ENCODE peak calls at places on chromosome 16, in nine cellular contexts. F, N, Y, B, T, O, H, C and V are unnamed samples.

GRCh38 chr16:50040028-50040427 is 15.0 kb downstream of the CNEP1R1 start:
- DNase-seq in F (no peak), N (no peak), Y (no peak), B (no peak), T (no peak), O (no peak), H (peak; percentile 13), C (no peak), V (no peak)

GRCh38 chr16:47625115-47625567 is 164.0 kb downstream of the PHKB start:
- DNase-seq in F (no peak), N (no peak), Y (no peak), B (no peak), T (no peak), O (no peak), H (no peak), C (no peak), V (no peak)

GRCh38 chr16:35492225-35492624 is 2032.8 kb downstream of the TP53TG3F start:
- DNase-seq in F (no peak), N (no peak), Y (no peak), B (no peak), T (no peak), O (no peak), H (no peak), C (no peak), V (no peak)

GRCh38 chr16:53803998-53804397 is 100.0 kb downstream of the FTO start:
- DNase-seq in F (no peak), N (no peak), Y (no peak), B (no peak), T (no peak), O (no peak), H (peak; percentile 30), C (no peak), V (no peak)

GRCh38 chr16:67100569-67101300 is 9.0 kb upstream of the PHAF1 start:
- DNase-seq in F (no peak), N (no peak), Y (no peak), B (no peak), T (peak; percentile 42), O (no peak), H (peak; percentile 54), C (no peak), V (no peak)

GRCh38 chr16:35447010-35447558 is 1987.7 kb downstream of the TP53TG3F start:
- DNase-seq in F (no peak), N (no peak), Y (no peak), B (no peak), T (no peak), O (no peak), H (no peak), C (no peak), V (no peak)

GRCh38 chr16:11586375-11586855 is 304 bp downstream of the LITAF start:
- DNase-seq in F (no peak), N (no peak), Y (no peak), B (peak; percentile 20), T (no peak), O (no peak), H (peak; percentile 27), C (no peak), V (no peak)

GRCh38 chr16:47734987-47735594 is 274.0 kb downstream of the PHKB start:
- DNase-seq in F (no peak), N (peak; percentile 45), Y (no peak), B (no peak), T (peak; percentile 74), O (no peak), H (no peak), C (no peak), V (peak; percentile 62)

GRCh38 chr16:31458073-31458834 is 1.0 kb upstream of the ARMC5 start:
- DNase-seq in F (peak; percentile 51), N (peak; percentile 35), Y (peak; percentile 29), B (no peak), T (no peak), O (peak; percentile 62), H (peak; percentile 71), C (peak; percentile 29), V (peak; percentile 63)

GRCh38 chr16:57562066-57562465 is 19.6 kb downstream of the ADGRG5 start:
- DNase-seq in F (no peak), N (no peak), Y (no peak), B (no peak), T (no peak), O (no peak), H (no peak), C (no peak), V (no peak)

GRCh38 chr16:69926241-69926640 is 24.9 kb upstream of the CLEC18A start:
- DNase-seq in F (no peak), N (no peak), Y (no peak), B (no peak), T (no peak), O (no peak), H (no peak), C (no peak), V (no peak)

GRCh38 chr16:54879681-54880080 is 51.0 kb upstream of the IRX5 start:
- DNase-seq in F (no peak), N (peak; percentile 71), Y (no peak), B (no peak), T (no peak), O (no peak), H (no peak), C (no peak), V (no peak)

GRCh38 chr16:70703041-70703834 is 17.4 kb upstream of the MTSS2 start:
- DNase-seq in F (peak; percentile 82), N (peak; percentile 52), Y (peak; percentile 71), B (peak; percentile 52), T (no peak), O (peak; percentile 58), H (peak; percentile 70), C (no peak), V (no peak)

GRCh38 chr16:2148714-2149629 is 547 bp downstream of the RAB26 start:
- DNase-seq in F (no peak), N (peak; percentile 4), Y (no peak), B (no peak), T (peak; percentile 44), O (no peak), H (peak; percentile 58), C (no peak), V (no peak)
- TF ChIP-seq CTCF in F (no peak), N (no peak), Y (no peak), B (no peak), T (no peak), O (no peak), H (no peak), C (no peak), V (no peak)

GRCh38 chr16:87555647-87556046 is 46.7 kb upstream of the JPH3 start:
- DNase-seq in F (no peak), N (no peak), Y (no peak), B (no peak), T (no peak), O (no peak), H (no peak), C (no peak), V (no peak)
- H3K27me3 ChIP-seq in F (no peaks in the 10 kb centered on the region), N (peaks cover 3% of the 10 kb centered on the region), Y (no peaks in the 10 kb centered on the region), B (peaks cover 53% of the 10 kb centered on the region), T (no peaks in the 10 kb centered on the region), O (no peaks in the 10 kb centered on the region), H (no peaks in the 10 kb centered on the region), C (no peaks in the 10 kb centered on the region), V (no peaks in the 10 kb centered on the region)

DNA sequence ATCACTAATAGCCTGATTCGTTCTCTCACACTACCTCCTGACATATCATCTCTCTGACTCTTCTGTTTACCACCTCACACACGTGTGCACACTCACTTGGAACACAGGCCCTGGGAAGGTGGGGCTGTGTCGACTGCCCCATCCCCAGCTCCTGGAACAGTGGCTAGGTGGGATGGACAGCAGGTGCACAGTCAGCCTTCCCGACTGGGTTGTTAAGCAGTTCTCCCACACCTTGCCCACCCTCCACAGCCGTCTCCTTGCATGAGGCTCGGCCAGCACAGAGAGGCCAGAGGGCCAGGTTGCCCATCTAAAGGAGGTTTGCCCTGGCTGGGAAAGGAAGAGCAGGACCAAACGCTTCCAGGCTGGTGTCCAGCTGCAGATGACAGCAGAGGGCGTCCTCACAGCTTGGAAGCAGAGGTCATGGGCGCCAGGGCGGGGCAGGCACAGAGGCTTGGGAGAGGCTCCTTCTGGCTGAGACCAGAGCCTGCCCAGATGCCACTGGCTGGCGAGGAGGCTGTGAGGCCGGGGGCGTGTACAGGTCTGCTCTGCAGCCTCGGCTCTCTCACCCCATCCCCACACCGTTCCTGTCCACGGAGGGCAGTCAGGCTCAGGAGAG is 92.8 kb downstream of the AMFR start:
- DNase-seq in F (peak; percentile 45), N (no peak), Y (peak; percentile 35), B (peak; percentile 60), T (peak; percentile 69), O (peak; percentile 63), H (peak; percentile 66), C (no peak), V (peak; percentile 46)
- TF ChIP-seq CTCF in F (no peak), N (peak; percentile 27), Y (peak; percentile 64), B (peak; percentile 48), T (peak; percentile 62), O (no peak), H (peak; percentile 79), C (no peak), V (no peak)

DNA sequence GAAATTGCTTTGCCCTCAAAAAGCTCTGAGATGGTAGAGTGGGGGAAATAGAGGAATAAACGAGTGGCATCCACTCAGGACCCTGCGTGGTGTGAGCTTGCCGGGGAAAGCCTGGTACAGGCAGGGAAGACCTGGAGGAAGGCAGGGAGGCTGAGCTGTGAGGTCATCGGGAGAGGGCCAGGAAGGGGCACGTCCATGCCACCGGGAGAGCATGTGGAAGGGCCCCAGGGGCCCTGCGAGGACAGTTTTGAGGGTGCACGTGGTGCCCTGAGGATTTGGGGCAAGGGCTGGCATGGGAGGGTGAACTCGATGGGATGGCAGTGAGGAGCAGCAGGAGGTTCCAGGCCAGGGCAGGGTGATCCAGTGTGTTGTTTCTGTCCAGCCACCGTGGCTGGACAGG is 56.3 kb upstream of the CBFA2T3 start:
- DNase-seq in F (no peak), N (no peak), Y (no peak), B (no peak), T (no peak), O (no peak), H (no peak), C (no peak), V (no peak)
- H3K27me3 ChIP-seq in F (peaks cover 44% of the 10 kb centered on the region), N (no peaks in the 10 kb centered on the region), Y (peaks cover 5% of the 10 kb centered on the region), B (peaks cover 57% of the 10 kb centered on the region), T (peaks cover 20% of the 10 kb centered on the region), O (peaks cover 22% of the 10 kb centered on the region), H (no peaks in the 10 kb centered on the region), C (no peaks in the 10 kb centered on the region), V (peaks cover 5% of the 10 kb centered on the region)

GRCh38 chr16:56203052-56203451 is 11.8 kb downstream of the GNAO1 start:
- DNase-seq in F (peak; percentile 42), N (peak; percentile 5), Y (peak; percentile 19), B (no peak), T (no peak), O (peak; percentile 18), H (peak; percentile 79), C (peak; percentile 31), V (no peak)
- TF ChIP-seq CTCF in F (no peak), N (peak; percentile 25), Y (peak; percentile 24), B (peak; percentile 48), T (no peak), O (no peak), H (peak; percentile 66), C (peak; percentile 47), V (peak; percentile 26)

GRCh38 chr16:85453179-85453678 is 159.9 kb upstream of the GSE1 start:
- DNase-seq in F (no peak), N (no peak), Y (no peak), B (no peak), T (no peak), O (no peak), H (no peak), C (no peak), V (no peak)
- H3K27me3 ChIP-seq in F (no peaks in the 10 kb centered on the region), N (peaks cover 16% of the 10 kb centered on the region), Y (no peaks in the 10 kb centered on the region), B (no peaks in the 10 kb centered on the region), T (no peaks in the 10 kb centered on the region), O (peaks cover 16% of the 10 kb centered on the region), H (no peaks in the 10 kb centered on the region), C (no peaks in the 10 kb centered on the region), V (no peaks in the 10 kb centered on the region)